ENCODE peak calls at places on chromosomes 7 and 10, in ten cellular contexts. D is nephron progenitor cell; X is SK-N-SH; Y is CD4-positive, alpha-beta T cell; A is cardiac muscle cell; C is fibroblast of pulmonary artery; R is heart left ventricle; B is upper lobe of right lung; Z is right lobe of liver; L is A549. S is an unnamed sample.
A peak's percentile ranks its signal among the peaks of the same experiment; 100 is the strongest.

GRCh38 chr10:96610817-96611216 is 24.0 kb upstream of the TM9SF3 start:
- DNase-seq in X (no peak), A (no peak), B (no peak), Y (no peak), Z (no peak), C (no peak), R (no peak), D (no peak), L (no peak), S (no peak)

GRCh38 chr10:45034301-45034700 is 33.6 kb downstream of the ZNF22 start:
- DNase-seq in Z (no peak), B (no peak), A (peak; percentile 3), X (no peak), R (no peak), C (no peak), D (no peak), L (no peak), Y (no peak), S (no peak)

GRCh38 chr10:7625836-7626235 is 40.9 kb downstream of the ITIH5 start:
- DNase-seq in B (no peak), R (no peak), Z (no peak), A (no peak), D (no peak), X (no peak), L (no peak), Y (no peak), C (peak; percentile 26), S (no peak)

GRCh38 chr7:41148521-41148951 is 554.4 kb downstream of the INHBA start:
- DNase-seq in D (no peak), Y (no peak), L (no peak), X (no peak), Z (no peak), A (no peak), B (no peak), R (no peak), C (peak; percentile 80), S (no peak)

GRCh38 chr7:92845736-92846135 is 9.4 kb upstream of the CDK6 start:
- DNase-seq in A (no peak), C (no peak), X (no peak), D (no peak), Z (no peak), Y (no peak), B (no peak), L (no peak), R (no peak), S (no peak)

GRCh38 chr10:112461029-112461887 is 14.2 kb downstream of the VTI1A start:
- DNase-seq in Z (no peak), A (no peak), B (no peak), L (no peak), C (peak; percentile 84), D (no peak), R (no peak), X (no peak), Y (no peak), S (no peak)

GRCh38 chr10:113097046-113097415 is 147.0 kb downstream of the TCF7L2 start:
- DNase-seq in Z (no peak), D (no peak), A (no peak), Y (no peak), L (no peak), R (no peak), X (no peak), B (no peak), C (no peak), S (no peak)

GRCh38 chr7:28678421-28678965 is 266.2 kb downstream of the CREB5 start:
- DNase-seq in A (no peak), L (no peak), C (no peak), D (no peak), Y (no peak), Z (no peak), R (no peak), B (no peak), X (no peak), S (no peak)

GRCh38 chr7:91156326-91156725 is 107.9 kb upstream of the FZD1 start:
- DNase-seq in D (no peak), C (no peak), R (no peak), B (no peak), Z (no peak), X (no peak), A (no peak), Y (no peak), L (no peak), S (no peak)

GRCh38 chr7:111741811-111742240 is 179.5 kb upstream of the IMMP2L start:
- DNase-seq in Z (no peak), C (peak; percentile 87), X (peak; percentile 79), R (no peak), D (peak; percentile 33), Y (peak; percentile 9), L (peak; percentile 80), B (no peak), A (peak; percentile 71), S (no peak)

GRCh38 chr7:53422291-53422690 is 386.9 kb downstream of the POM121L12 start:
- DNase-seq in C (no peak), A (no peak), X (no peak), L (no peak), Z (no peak), R (no peak), Y (no peak), B (no peak), D (no peak), S (peak; percentile 42)

GRCh38 chr10:122342293-122343134 is 32.0 kb upstream of the PLEKHA1 start:
- DNase-seq in D (peak; percentile 17), R (no peak), C (peak; percentile 72), A (peak; percentile 51), Z (no peak), L (peak; percentile 71), Y (peak; percentile 49), B (no peak), X (peak; percentile 63), S (no peak)

GRCh38 chr7:45311597-45311996 is 154.0 kb downstream of the RAMP3 start:
- DNase-seq in R (no peak), Z (no peak), Y (no peak), X (no peak), D (no peak), L (no peak), C (no peak), B (no peak), A (no peak), S (no peak)

GRCh38 chr10:4646546-4646945 is 179.5 kb upstream of the AKR1E2 start:
- DNase-seq in A (no peak), X (no peak), Z (no peak), R (no peak), D (no peak), B (no peak), Y (no peak), L (no peak), C (no peak), S (no peak)

GRCh38 chr7:36115448-36116321 is 37.4 kb upstream of the EEPD1 start:
- DNase-seq in Y (peak; percentile 3), R (peak; percentile 86), L (peak; percentile 84), Z (peak; percentile 90), A (peak; percentile 38), X (peak; percentile 80), D (no peak), C (peak; percentile 95), B (peak; percentile 84), S (peak; percentile 79)

GRCh38 chr10:118496525-118496924 is 98.9 kb downstream of the PRLHR start:
- DNase-seq in D (no peak), X (no peak), R (no peak), C (no peak), B (no peak), A (no peak), Y (no peak), L (no peak), Z (no peak), S (no peak)

GRCh38 chr10:58457761-58458616 is 54.7 kb upstream of the BICC1 start:
- DNase-seq in X (no peak), Y (no peak), L (no peak), C (peak; percentile 98), B (no peak), D (no peak), Z (no peak), A (no peak), R (peak; percentile 69), S (no peak)

GRCh38 chr10:20492447-20492846 is 404.7 kb downstream of the NEBL start:
- DNase-seq in B (no peak), R (no peak), D (no peak), A (peak; percentile 18), Y (no peak), X (peak; percentile 62), L (peak; percentile 1), C (no peak), Z (no peak), S (no peak)
- TF ChIP-seq CTCF in B (no peak), R (no peak), D (peak; percentile 18), A (no peak), Y (no peak), X (no peak), L (no peak), C (no peak), Z (no peak), S (no peak)

DNA sequence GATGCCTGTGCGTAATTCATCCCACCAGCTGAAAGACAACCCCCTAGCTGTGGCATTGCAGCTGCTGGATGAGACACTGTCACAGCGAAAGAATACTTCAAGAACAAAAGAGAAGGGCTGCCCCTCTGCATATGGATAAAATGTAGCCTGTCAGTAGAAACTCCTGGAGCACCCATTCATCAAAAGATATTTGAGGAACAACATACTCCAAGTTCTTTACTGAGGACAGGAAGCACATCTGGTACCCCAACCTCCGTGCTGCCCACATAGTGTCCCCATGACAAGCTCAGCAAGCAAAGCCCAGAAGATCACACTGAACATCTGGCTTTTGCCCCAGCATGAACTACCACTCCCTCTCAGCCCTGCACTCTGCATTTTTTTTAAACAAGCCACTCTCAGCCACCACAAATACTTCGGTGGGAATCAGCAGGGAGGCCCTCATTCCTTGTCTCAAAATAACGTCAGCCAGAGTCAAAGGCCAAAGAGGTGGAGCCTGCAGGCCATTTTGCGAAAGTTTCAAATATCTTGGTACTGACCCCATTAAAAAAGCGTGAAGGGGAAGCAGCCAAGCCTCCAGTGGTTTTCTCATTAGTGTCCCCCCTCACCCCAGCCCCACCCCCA is 1.7 kb downstream of the CREB3L2 start:
- DNase-seq in Y (no peak), X (no peak), C (peak; percentile 94), A (peak; percentile 77), B (no peak), L (no peak), R (peak; percentile 52), D (peak; percentile 64), Z (no peak), S (no peak)
- TF ChIP-seq CTCF in Y (no peak), X (no peak), C (no peak), A (no peak), B (no peak), L (no peak), R (no peak), D (no peak), Z (no peak), S (no peak)

GRCh38 chr7:131000389-131000788 is 266.4 kb upstream of the KLF14 start:
- DNase-seq in X (no peak), Z (no peak), Y (no peak), R (no peak), D (no peak), A (no peak), B (no peak), C (no peak), L (no peak), S (no peak)
- TF ChIP-seq CTCF in X (no peak), Z (no peak), Y (no peak), R (no peak), D (no peak), A (no peak), B (no peak), C (no peak), L (no peak), S (no peak)

DNA sequence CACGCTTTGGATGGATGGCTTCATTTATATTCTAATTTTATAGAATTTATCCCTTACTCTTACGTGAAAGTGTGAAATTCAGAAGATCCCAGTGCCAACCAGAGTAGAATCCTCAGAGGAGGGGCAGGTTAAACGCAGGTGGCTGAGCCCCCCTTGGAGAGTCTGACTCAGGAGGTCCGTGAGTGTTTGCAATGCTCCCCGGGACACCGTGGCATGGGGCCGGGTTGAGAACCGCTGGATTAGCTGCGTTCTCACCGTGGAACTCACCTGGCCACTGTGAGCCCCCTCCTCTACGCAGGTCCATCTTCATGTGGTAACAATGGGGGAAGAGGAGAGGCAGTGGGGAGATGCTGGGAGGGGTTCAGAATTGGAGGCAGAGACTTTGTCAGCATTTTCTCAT is 638.0 kb upstream of the MKI67 start:
- DNase-seq in L (no peak), A (no peak), D (no peak), R (no peak), Z (no peak), C (no peak), X (no peak), Y (no peak), B (no peak), S (no peak)
- TF ChIP-seq CTCF in L (no peak), A (no peak), D (no peak), R (no peak), Z (no peak), C (no peak), X (no peak), Y (no peak), B (no peak), S (no peak)